ENCODE peak calls at places on chromosomes 1 and 21, in ten cellular contexts. N is WERI-Rb-1, V is endodermal cell, D is esophagus squamous epithelium, F is tibial nerve, W is lower lobe of right lung, P is fibroblast of lung, T is IMR-90, Y is BJ, J is left ventricle myocardium inferior. U is an unnamed sample. For H3K36me3, the result is how much of the 10 kb centered on the place peaks cover.

GRCh38 chr1:226123591-226124471 is 61.3 kb downstream of the H3-3A start:
- DNase-seq in N (no peak), V (peak), D (no peak), F (no peak), W (no peak), P (peak), T (peak), Y (no peak), J (no peak), U (no peak)

GRCh38 chr1:168623003-168623828 is 46.8 kb downstream of the XCL1 start:
- DNase-seq in N (no peak), V (no peak), D (no peak), F (no peak), W (no peak), P (peak), T (peak), Y (peak), J (no peak), U (no peak)

GRCh38 chr1:180953291-180953747 is 40.6 kb downstream of the KIAA1614 start:
- DNase-seq in N (no peak), V (no peak), D (no peak), F (no peak), W (no peak), P (no peak), T (no peak), Y (no peak), J (no peak), U (no peak)

GRCh38 chr1:8212443-8212920 is 105.4 kb upstream of the SLC45A1 start:
- DNase-seq in N (no peak), V (no peak), D (no peak), F (no peak), W (no peak), P (no peak), T (no peak), Y (no peak), J (no peak), U (no peak)

GRCh38 chr1:225654277-225654597 is 1.3 kb upstream of the ENAH start:
- DNase-seq in N (no peak), V (no peak), D (no peak), F (no peak), W (no peak), P (no peak), T (no peak), Y (no peak), J (no peak), U (no peak)

GRCh38 chr1:230114245-230114651 is 47.2 kb downstream of the GALNT2 start:
- DNase-seq in N (no peak), V (no peak), D (no peak), F (no peak), W (no peak), P (peak), T (peak), Y (no peak), J (no peak), U (no peak)

GRCh38 chr1:21271550-21271949 is 18.7 kb downstream of the ECE1 start:
- DNase-seq in N (no peak), V (no peak), D (no peak), F (no peak), W (no peak), P (no peak), T (no peak), Y (no peak), J (no peak), U (no peak)

GRCh38 chr1:168483531-168483930 is 60.3 kb downstream of the XCL2 start:
- DNase-seq in N (no peak), V (no peak), D (no peak), F (no peak), W (no peak), P (peak), T (peak), Y (no peak), J (no peak), U (no peak)

GRCh38 chr1:247338723-247339270 is 7.1 kb upstream of the ZNF496 start:
- DNase-seq in N (no peak), V (no peak), D (no peak), F (no peak), W (no peak), P (peak), T (peak), Y (peak), J (no peak), U (no peak)

GRCh38 chr1:109919271-109919670 is 8.6 kb downstream of the CSF1 start:
- DNase-seq in N (no peak), V (no peak), D (no peak), F (no peak), W (no peak), P (no peak), T (no peak), Y (no peak), J (no peak), U (no peak)
- H3K36me3 ChIP-seq in N (under half), V (under half), D (half or more), F (half or more), W (half or more), P (half or more), T (half or more), Y (half or more), J (half or more), U (half or more)

GRCh38 chr1:44218503-44219300 is 5.4 kb downstream of the DMAP1 start:
- DNase-seq in N (no peak), V (no peak), D (no peak), F (no peak), W (no peak), P (no peak), T (no peak), Y (no peak), J (no peak), U (no peak)
- H3K36me3 ChIP-seq in N (half or more), V (half or more), D (under half), F (half or more), W (half or more), P (under half), T (under half), Y (under half), J (half or more), U (half or more)

GRCh38 chr1:63157085-63157484 is 165.3 kb upstream of the FOXD3 start:
- DNase-seq in N (no peak), V (no peak), D (no peak), F (no peak), W (no peak), P (no peak), T (no peak), Y (no peak), J (no peak), U (no peak)
- H3K36me3 ChIP-seq in N (under half), V (under half), D (under half), F (under half), W (under half), P (under half), T (under half), Y (under half), J (under half), U (under half)

DNA sequence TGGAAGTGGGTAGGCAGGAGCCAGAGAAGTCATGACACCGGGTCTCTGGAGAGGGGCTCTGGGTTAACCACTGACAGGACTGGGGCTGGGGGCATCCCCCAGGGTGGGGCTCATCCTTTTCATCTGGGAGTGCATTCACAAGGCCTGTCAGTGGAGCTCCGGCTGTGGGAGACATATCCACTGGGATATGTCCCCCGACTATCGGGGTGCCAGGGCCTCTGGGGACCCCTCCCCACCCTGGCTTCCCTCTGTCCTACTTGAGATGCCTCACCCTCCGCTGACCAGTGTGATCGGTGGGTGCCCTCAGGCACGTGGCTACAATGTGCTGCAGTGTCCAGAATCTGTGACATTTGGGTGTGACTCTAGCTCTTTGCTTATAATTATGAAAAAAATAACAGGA is 92.3 kb upstream of the CD34 start:
- DNase-seq in N (peak), V (peak), D (no peak), F (no peak), W (no peak), P (no peak), T (no peak), Y (no peak), J (no peak), U (no peak)
- H3K36me3 ChIP-seq in N (under half), V (under half), D (under half), F (under half), W (under half), P (under half), T (under half), Y (under half), J (under half), U (under half)

GRCh38 chr21:32364387-32364786 is 28.4 kb downstream of the URB1 start:
- DNase-seq in N (no peak), V (no peak), D (no peak), F (peak), W (no peak), P (peak), T (no peak), Y (no peak), J (peak), U (no peak)
- H3K36me3 ChIP-seq in N (half or more), V (half or more), D (under half), F (half or more), W (half or more), P (under half), T (half or more), Y (under half), J (half or more), U (half or more)

U was measured in SJSA1.